ENCODE peak calls at places on chromosomes 11 and 22, in seven cellular contexts. N, G, Q, Z, Y, C and F are unnamed samples.

GRCh38 chr11:64675417-64676252 is 47.4 kb downstream of the NRXN2 start:
- DNase-seq in N (no peak), G (no peak), Q (no peak), Z (peak; percentile 59), Y (no peak), C (no peak), F (no peak)

GRCh38 chr11:2803186-2804057 is 82.2 kb downstream of the CDKN1C start:
- DNase-seq in N (no peak), G (no peak), Q (peak; percentile 46), Z (no peak), Y (no peak), C (no peak), F (no peak)

GRCh38 chr22:40638261-40638660 is 1.7 kb upstream of the MRTFA start:
- DNase-seq in N (no peak), G (no peak), Q (no peak), Z (no peak), Y (no peak), C (no peak), F (no peak)

GRCh38 chr11:111631666-111632039 is 29.4 kb downstream of the SIK2 start:
- DNase-seq in N (peak; percentile 21), G (no peak), Q (no peak), Z (no peak), Y (no peak), C (no peak), F (no peak)

GRCh38 chr22:42229455-42230149 is 40.9 kb downstream of the TCF20 start:
- DNase-seq in N (no peak), G (no peak), Q (no peak), Z (no peak), Y (no peak), C (no peak), F (no peak)

GRCh38 chr11:75938543-75938942 is 123.5 kb downstream of the UVRAG start:
- DNase-seq in N (no peak), G (no peak), Q (no peak), Z (no peak), Y (no peak), C (no peak), F (no peak)

GRCh38 chr22:39136317-39136716 is 16.2 kb downstream of the CBX7 start:
- DNase-seq in N (no peak), G (no peak), Q (no peak), Z (no peak), Y (no peak), C (no peak), F (no peak)

GRCh38 chr11:64765291-64765803 is 5.6 kb upstream of the PYGM start:
- DNase-seq in N (no peak), G (no peak), Q (no peak), Z (peak; percentile 44), Y (no peak), C (no peak), F (no peak)

GRCh38 chr11:97746832-97747231 is 1273.9 kb upstream of the CNTN5 start:
- DNase-seq in N (no peak), G (no peak), Q (no peak), Z (peak; percentile 66), Y (no peak), C (no peak), F (no peak)

GRCh38 chr11:65304110-65304509 is 10.6 kb upstream of the CDC42EP2 start:
- DNase-seq in N (no peak), G (no peak), Q (no peak), Z (no peak), Y (no peak), C (no peak), F (no peak)

GRCh38 chr11:57160665-57161064 is 21.1 kb upstream of the LRRC55 start:
- DNase-seq in N (no peak), G (no peak), Q (no peak), Z (no peak), Y (no peak), C (no peak), F (no peak)

GRCh38 chr22:49793871-49794270 is 33.8 kb downstream of the BRD1 start:
- DNase-seq in N (no peak), G (no peak), Q (no peak), Z (no peak), Y (no peak), C (no peak), F (no peak)

GRCh38 chr22:49795521-49795920 is 32.2 kb downstream of the BRD1 start:
- DNase-seq in N (no peak), G (no peak), Q (no peak), Z (no peak), Y (no peak), C (no peak), F (no peak)

GRCh38 chr22:49792107-49792506 is 35.6 kb downstream of the BRD1 start:
- DNase-seq in N (no peak), G (no peak), Q (no peak), Z (no peak), Y (no peak), C (no peak), F (no peak)

GRCh38 chr22:49791682-49792081 is 36.0 kb downstream of the BRD1 start:
- DNase-seq in N (no peak), G (no peak), Q (no peak), Z (no peak), Y (no peak), C (no peak), F (no peak)

DNA sequence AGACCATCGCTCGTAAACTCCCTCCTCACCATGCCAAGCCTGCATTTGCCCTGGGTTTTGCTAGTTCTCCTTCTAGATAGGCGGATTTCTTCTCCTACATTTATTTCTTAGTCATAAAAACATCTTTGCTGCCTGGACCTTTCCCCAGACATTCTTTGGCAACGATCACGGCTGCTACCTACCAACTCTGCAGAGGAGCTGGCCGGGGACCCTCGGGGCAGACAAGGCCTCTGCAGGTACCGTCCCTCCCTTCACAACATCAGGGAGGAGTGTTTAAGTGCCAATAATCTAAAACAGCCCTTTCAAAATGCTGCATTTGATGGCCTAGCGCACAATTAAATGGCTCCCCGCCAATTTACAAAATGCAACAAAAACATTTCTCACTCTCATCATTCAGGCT is 34.4 kb downstream of the BRD1 start:
- DNase-seq in N (no peak), G (no peak), Q (no peak), Z (peak; percentile 76), Y (no peak), C (no peak), F (no peak)
- TF ChIP-seq POLR2AphosphoS5 in N (no peak), G (no peak), Q (no peak), Z (no peak), Y (no peak), C (no peak), F (peak; percentile 26)

DNA sequence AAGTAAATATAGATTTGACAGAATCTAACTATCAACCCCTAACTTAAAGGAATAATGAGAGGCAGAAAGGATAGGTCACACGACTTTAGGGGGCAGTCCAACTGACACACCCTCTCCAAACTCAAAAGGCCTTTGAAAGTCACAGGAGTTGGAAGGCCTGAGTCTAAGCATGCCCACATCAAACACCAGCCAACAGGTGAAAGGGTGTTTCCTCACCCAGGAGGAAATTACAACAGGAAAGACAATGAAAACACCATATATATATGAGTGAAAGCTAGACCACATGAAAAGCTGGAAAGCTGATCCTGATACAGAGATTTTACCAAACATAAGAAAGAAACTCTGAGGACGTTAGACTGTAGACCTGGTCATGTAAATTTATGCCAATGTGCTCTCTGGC is 10.5 kb upstream of the DEPDC7 start:
- DNase-seq in N (no peak), G (no peak), Q (no peak), Z (no peak), Y (no peak), C (no peak), F (no peak)
- TF ChIP-seq TAF1 in N (no peak), G (no peak), Q (no peak), Z (no peak), Y (no peak), C (no peak), F (no peak)

GRCh38 chr11:117279711-117280376 is 11.3 kb upstream of the BACE1-AS start:
- DNase-seq in N (no peak), G (no peak), Q (no peak), Z (no peak), Y (no peak), C (no peak), F (no peak)
- TF ChIP-seq POLR2AphosphoS5 in N (no peak), G (no peak), Q (no peak), Z (no peak), Y (no peak), C (no peak), F (no peak)

DNA sequence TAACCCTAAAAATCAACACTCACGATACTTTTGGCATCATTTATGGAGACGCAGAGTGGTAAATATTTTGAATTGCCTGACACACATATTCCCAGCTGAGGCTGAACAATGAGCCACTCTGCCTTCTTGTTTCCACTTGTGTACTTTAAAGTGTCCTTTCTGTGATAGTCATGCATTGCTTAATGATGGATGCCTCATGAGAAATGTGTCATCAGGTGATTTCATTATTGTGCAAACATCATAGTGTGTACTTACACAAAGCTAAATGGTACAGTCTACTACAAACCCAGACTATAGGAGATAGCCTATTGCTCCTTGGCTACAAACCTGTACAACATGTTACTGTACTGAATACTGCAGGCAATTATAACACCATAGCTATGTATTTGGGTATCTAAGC is 44.2 kb downstream of the MRE11 start:
- DNase-seq in N (peak; percentile 83), G (no peak), Q (no peak), Z (no peak), Y (no peak), C (no peak), F (no peak)
- TF ChIP-seq TAF1 in N (no peak), G (no peak), Q (no peak), Z (no peak), Y (no peak), C (no peak), F (no peak)